ENCODE peak calls at places on chromosomes 13 and 19, in seven cellular contexts. H, U, T, W, C, F and I are unnamed samples.

GRCh38 chr19:5563941-5564612 is 3.7 kb downstream of the TINCR start:
- DNase-seq in C (no peak), H (no peak), T (no peak), U (no peak), W (no peak), F (no peak), I (no peak)

GRCh38 chr13:80048802-80049201 is 292.1 kb downstream of the SPRY2 start:
- DNase-seq in C (peak), F (peak), H (peak), W (peak), U (peak), T (peak), I (peak)

GRCh38 chr19:40798997-40799557 is at the start of gene EGLN2:
- DNase-seq in F (no peak), U (no peak), W (no peak), H (no peak), T (no peak), C (no peak), I (no peak)

GRCh38 chr13:111650626-111651025 is 330.2 kb downstream of the TEX29 start:
- DNase-seq in T (no peak), U (no peak), W (no peak), C (no peak), H (no peak), F (no peak), I (no peak)

GRCh38 chr19:51531349-51532315 is at the start of gene SIGLEC6:
- DNase-seq in W (no peak), C (peak), T (no peak), U (peak), F (no peak), H (peak), I (no peak)

GRCh38 chr13:83327091-83327490 is 555.2 kb downstream of the SLITRK1 start:
- DNase-seq in H (no peak), T (no peak), W (no peak), U (no peak), F (no peak), C (no peak), I (no peak)

GRCh38 chr13:45074721-45075120 is 45.6 kb upstream of the GTF2F2 start:
- DNase-seq in T (no peak), F (no peak), W (no peak), U (no peak), H (no peak), C (no peak), I (no peak)

GRCh38 chr19:23547816-23548430 is 139.1 kb downstream of the ZNF675 start:
- DNase-seq in H (no peak), W (no peak), U (no peak), C (no peak), F (no peak), T (no peak), I (no peak)

GRCh38 chr13:33353210-33353609 is 67.7 kb upstream of the STARD13 start:
- DNase-seq in C (peak), W (no peak), U (peak), T (no peak), F (no peak), H (peak), I (peak)

GRCh38 chr19:1268392-1269064 is 604 bp upstream of the CIRBP start:
- DNase-seq in U (no peak), F (peak), T (no peak), C (no peak), W (no peak), H (peak), I (no peak)

GRCh38 chr13:23750383-23751121 is 138.6 kb downstream of the MIPEP start:
- DNase-seq in C (no peak), F (no peak), T (no peak), W (no peak), H (no peak), U (no peak), I (no peak)

GRCh38 chr19:35833972-35834371 is 18.3 kb downstream of the NPHS1 start:
- DNase-seq in U (no peak), T (no peak), H (no peak), F (no peak), C (no peak), W (no peak), I (no peak)

DNA sequence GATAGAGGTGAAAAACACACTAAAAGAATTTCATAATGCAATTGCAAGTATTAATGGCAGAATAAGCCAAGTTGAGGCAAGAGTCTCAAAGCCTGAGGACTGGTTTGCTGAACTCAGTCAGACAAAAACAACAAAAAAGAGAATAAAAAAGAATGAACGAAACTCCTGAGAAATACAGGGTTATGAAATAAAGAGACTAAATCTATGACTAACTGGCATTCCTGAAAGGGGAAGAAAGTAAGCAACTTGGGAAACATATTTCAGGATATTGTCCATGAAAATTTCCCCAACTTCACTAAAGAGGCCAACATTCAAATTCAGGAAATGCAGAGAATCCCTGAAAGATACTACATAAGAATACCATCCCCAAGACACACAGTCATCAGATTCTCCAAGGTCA is 47.8 kb downstream of the UBL3 start:
- DNase-seq in H (no peak), W (no peak), C (no peak), T (no peak), F (no peak), U (no peak), I (no peak)
- H3K27ac ChIP-seq in H (no peak), W (no peak), C (no peak), T (no peak), F (no peak), U (no peak), I (no peak)

DNA sequence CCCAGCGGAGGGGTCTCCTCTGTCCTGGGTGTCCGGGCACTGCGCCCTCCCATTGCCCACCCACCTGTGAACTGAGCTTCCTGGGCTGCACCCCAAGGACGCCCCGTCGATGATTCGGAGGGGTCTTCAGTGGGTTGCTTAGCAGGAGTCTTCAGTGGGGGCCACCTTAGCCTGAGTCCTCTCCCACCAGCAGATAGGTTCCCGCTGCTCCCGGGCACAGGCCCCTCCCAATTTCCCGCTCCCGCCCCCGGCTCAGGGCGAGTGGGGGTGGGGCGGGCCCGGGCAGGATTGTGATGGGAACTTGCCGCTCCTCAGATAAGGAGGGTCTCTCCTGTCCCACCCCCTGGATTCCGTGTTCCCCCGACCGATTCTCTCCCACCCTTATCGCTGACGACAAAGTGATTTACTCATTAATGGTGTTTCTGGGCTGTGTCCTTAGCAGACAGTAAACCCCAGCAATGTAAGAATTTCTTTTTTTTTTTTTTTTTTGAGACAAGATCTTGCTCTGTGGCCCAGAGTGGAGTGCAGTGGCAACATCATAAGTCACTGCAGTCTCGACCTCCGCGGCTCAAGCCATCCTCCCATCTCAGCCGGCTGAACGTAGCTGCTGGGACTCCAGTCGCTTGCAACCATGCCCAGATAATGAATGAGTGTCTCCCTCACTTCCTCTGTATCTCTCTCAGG is 655 bp upstream of the S1PR5 start:
- DNase-seq in U (no peak), C (no peak), F (no peak), H (peak), T (peak), W (no peak), I (no peak)
- H3K4me3 ChIP-seq in U (peak), C (peak), F (peak), H (peak), T (peak), W (peak), I (peak)

DNA sequence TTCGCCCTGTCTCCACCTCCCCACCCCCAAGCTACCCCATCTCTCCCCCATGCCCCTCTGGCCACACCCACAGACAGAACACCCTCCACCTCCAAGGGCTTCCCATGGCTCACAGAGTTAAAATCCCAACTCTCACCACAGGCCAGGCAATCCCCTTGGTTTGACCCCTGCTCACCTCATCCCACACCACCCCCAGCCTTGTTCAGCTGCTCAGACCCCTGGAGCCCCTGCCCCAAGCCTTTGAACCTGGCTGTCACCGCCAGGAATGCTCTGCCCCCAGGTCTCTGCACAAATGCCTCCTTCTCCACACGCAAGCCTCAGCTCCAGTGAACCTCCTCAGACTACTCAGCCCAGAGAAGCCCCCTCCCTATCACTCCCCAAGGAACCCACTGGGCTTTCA is 5.8 kb downstream of the DDX39A start:
- DNase-seq in F (no peak), C (no peak), T (no peak), U (no peak), W (no peak), H (no peak), I (no peak)
- H3K27ac ChIP-seq in F (no peak), C (no peak), T (no peak), U (peak), W (no peak), H (no peak), I (no peak)

DNA sequence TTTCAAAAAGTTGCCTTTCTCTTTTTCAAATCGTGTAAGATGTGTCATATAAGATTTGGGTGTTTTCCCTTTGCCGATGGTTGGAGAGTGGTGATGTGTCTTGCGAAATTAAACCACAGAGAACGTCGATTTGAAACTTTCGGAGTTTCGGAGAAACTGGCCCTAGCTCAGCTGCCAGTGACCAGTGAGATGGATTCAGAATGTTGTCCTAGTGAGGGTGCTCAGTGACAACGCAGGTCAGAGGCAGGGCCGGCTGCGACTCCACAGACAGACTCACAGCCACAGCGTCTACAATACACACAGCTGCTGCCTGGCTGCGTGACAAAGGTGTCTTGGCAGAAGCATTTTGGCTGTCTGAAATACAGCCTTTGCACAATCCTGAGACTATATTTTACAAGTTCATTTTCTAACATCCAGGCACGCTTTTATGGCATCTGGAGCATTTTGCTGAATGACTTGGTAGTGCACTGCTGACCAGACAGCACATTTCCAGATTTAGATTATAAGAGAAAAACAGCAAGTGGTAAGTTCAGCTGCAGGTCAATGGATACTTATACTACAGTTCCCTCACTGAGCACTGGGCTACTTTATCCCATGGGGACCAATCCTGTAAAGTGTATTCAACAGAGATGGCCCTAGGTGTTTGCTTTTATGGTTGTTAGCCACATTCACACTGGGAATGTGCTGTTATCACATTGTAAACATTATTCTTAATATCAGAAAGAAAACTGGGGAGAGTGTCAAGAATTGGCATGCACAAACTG is 207.5 kb downstream of the KCNRG start:
- DNase-seq in U (peak), W (no peak), C (peak), F (peak), H (peak), T (no peak), I (peak)
- H3K4me3 ChIP-seq in U (peak), W (no peak), C (peak), F (no peak), H (no peak), T (no peak), I (no peak)

GRCh38 chr13:110345266-110345665 is 38.2 kb downstream of the COL4A2 start:
- DNase-seq in F (no peak), U (no peak), C (no peak), T (no peak), H (no peak), W (no peak), I (peak)
- H3K27ac ChIP-seq in F (no peak), U (no peak), C (peak), T (no peak), H (no peak), W (no peak), I (peak)

DNA sequence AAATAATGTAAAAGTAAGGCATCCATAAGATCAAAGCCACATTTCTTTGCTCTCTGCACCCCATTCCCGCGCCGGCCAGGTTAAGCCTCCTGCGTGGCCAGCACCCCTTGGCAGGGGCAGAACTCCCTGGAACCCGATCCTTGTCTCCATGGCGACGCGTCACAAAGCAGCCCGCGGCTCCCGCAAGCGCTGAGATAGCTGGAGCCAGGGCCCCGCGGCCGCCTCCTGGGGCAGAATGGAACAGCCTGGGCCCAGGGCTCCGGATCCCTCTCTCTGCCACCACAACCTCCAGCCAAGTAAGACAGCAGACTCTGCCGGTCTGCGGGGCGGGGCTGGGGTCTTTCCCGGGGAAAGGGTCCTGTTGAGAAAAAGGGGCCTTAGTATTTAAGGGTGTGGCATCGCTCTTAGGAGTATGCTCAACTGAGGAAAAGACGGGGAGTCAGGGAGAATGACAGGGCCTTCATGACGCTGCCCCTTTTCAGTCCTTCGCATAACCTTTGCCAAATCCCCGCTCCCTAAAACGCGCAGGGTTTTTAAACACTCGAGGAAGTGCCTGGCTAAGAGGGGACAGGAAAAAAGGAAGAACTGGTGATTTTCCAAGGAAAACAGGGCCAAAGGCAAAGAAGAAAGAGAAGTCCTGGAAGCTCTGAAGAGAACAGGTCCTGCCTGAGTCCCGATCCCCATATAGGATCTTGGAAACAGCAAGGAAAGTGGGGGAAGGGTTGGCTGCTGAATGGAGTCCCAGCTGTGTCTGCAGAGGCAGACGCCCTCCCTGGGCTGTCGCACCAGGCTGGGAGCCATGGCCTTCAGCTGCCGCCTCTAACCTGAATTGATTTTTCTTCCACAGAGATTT is at the start of gene TEX26:
- DNase-seq in W (peak), C (no peak), U (no peak), H (peak), F (no peak), T (no peak), I (no peak)
- H3K4me3 ChIP-seq in W (no peak), C (no peak), U (peak), H (no peak), F (no peak), T (no peak), I (peak)

GRCh38 chr13:52459668-52460067 is 4.4 kb downstream of the CKAP2 start:
- DNase-seq in H (no peak), C (no peak), W (no peak), U (no peak), F (no peak), T (no peak), I (no peak)
- H3K27ac ChIP-seq in H (no peak), C (no peak), W (no peak), U (no peak), F (no peak), T (no peak), I (no peak)

GRCh38 chr13:48492123-48493075 is 40.5 kb downstream of the RCBTB2 start:
- DNase-seq in W (peak), C (peak), F (peak), H (peak), U (peak), T (peak), I (peak)
- H3K4me3 ChIP-seq in W (no peak), C (peak), F (no peak), H (no peak), U (peak), T (peak), I (peak)

DNA sequence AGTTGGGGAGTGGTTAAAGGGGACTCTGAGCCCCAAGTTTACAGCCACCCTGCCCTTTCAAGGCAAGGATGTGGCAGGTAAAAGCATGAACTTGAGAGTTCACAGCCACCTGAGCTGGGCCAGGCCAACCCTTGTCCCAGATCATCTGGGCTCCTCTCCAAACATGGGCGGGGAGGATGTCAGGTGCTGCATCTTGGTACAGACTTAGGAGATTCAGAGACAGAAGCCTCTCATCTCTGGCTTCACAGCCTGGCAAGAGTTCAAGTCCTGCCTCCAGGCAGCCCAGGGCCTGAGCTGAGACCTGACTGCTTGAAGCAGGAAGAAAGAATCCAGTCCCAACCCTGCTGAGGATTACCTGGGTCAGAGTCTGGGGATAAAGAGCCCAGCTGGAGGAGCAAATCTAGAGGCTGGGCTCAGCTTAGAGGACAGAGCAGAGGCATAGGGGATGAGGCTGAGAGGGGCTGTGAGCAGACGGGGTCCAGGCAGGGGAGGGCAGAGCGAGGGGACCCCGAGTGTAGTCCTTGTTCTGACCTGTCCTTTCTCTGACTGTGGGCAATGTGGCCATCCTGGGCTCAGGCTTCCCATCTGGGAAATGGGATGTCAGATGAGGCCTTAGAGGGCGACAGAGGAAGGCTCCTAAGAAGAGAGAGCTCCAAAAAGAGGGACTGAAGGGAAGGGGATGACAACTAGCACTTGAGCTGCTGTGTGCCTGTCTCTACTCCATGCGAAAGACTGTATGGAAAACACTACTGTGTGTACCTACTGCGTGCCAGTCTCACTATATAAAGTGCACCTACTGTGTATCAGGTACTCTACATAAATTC is 6.7 kb upstream of the OR10H5 start:
- DNase-seq in C (no peak), T (no peak), W (no peak), U (no peak), H (no peak), F (no peak), I (no peak)
- H3K27ac ChIP-seq in C (peak), T (no peak), W (no peak), U (peak), H (peak), F (no peak), I (peak)

GRCh38 chr13:75383064-75383715 is 98.8 kb downstream of the TBC1D4 start:
- DNase-seq in F (no peak), U (no peak), T (no peak), H (no peak), W (no peak), C (no peak), I (no peak)
- H3K4me3 ChIP-seq in F (no peak), U (no peak), T (no peak), H (no peak), W (no peak), C (no peak), I (no peak)